ENCODE peak calls at places on chromosomes 13 and 19, in nine cellular contexts. Q is uterus, V is adrenal gland, G is HCT116, A is IMR-90, T is upper lobe of left lung, R is sigmoid colon, L is heart left ventricle, J is transverse colon. Z is an unnamed sample. For H3K27me3, the result is how much of the 10 kb centered on the place peaks cover.

GRCh38 chr19:46596008-46596407 is 5.1 kb upstream of the CALM3 start:
- DNase-seq in Q (no peak), V (no peak), G (no peak), A (no peak), T (no peak), R (no peak), L (no peak), J (no peak), Z (no peak)

GRCh38 chr13:72643339-72643989 is 84.0 kb downstream of the MZT1 start:
- DNase-seq in Q (no peak), V (peak), G (peak), A (peak), T (peak), R (no peak), L (no peak), J (peak), Z (no peak)

GRCh38 chr19:14150041-14150769 is 13.8 kb upstream of the ASF1B start:
- DNase-seq in Q (no peak), V (no peak), G (no peak), A (no peak), T (no peak), R (no peak), L (no peak), J (no peak), Z (no peak)

GRCh38 chr19:36340786-36341386 is 38.1 kb downstream of the ZFP14 start:
- DNase-seq in Q (no peak), V (no peak), G (no peak), A (no peak), T (no peak), R (no peak), L (no peak), J (no peak), Z (no peak)

GRCh38 chr19:31214086-31214485 is 135.2 kb downstream of the TSHZ3 start:
- DNase-seq in Q (peak), V (peak), G (no peak), A (peak), T (peak), R (peak), L (peak), J (peak), Z (peak)

GRCh38 chr19:29084266-29084665 is 128.7 kb downstream of the UQCRFS1 start:
- DNase-seq in Q (no peak), V (peak), G (no peak), A (no peak), T (no peak), R (no peak), L (no peak), J (no peak), Z (no peak)

GRCh38 chr19:35585844-35586243 is at the start of gene PMIS2:
- DNase-seq in Q (no peak), V (peak), G (no peak), A (no peak), T (no peak), R (no peak), L (no peak), J (no peak), Z (no peak)

GRCh38 chr19:18496167-18496979 is 25.5 kb downstream of the ELL start:
- DNase-seq in Q (no peak), V (no peak), G (no peak), A (peak), T (peak), R (no peak), L (no peak), J (peak), Z (peak)

GRCh38 chr19:54190942-54191670 is at the start of gene TSEN34:
- DNase-seq in Q (no peak), V (peak), G (peak), A (peak), T (peak), R (no peak), L (peak), J (peak), Z (peak)

GRCh38 chr19:21328402-21328801 is 808 bp downstream of the ZNF708 start:
- DNase-seq in Q (no peak), V (no peak), G (no peak), A (no peak), T (no peak), R (no peak), L (no peak), J (no peak), Z (no peak)

GRCh38 chr13:40261361-40261760 is 405.1 kb downstream of the FOXO1 start:
- DNase-seq in Q (no peak), V (no peak), G (no peak), A (no peak), T (no peak), R (no peak), L (no peak), J (no peak), Z (no peak)

GRCh38 chr19:50414850-50415660 is 3.7 kb upstream of the SPIB start:
- DNase-seq in Q (peak), V (peak), G (peak), A (peak), T (peak), R (peak), L (peak), J (peak), Z (peak)

GRCh38 chr19:38684078-38684861 is 36.8 kb downstream of the ACTN4 start:
- DNase-seq in Q (peak), V (peak), G (peak), A (peak), T (peak), R (peak), L (no peak), J (peak), Z (no peak)

GRCh38 chr13:39106216-39106995 is 68.2 kb downstream of the NHLRC3 start:
- DNase-seq in Q (no peak), V (no peak), G (no peak), A (no peak), T (no peak), R (no peak), L (no peak), J (peak), Z (no peak)

GRCh38 chr13:84439108-84439507 is 556.8 kb upstream of the SLITRK1 start:
- DNase-seq in Q (no peak), V (no peak), G (no peak), A (peak), T (no peak), R (no peak), L (no peak), J (no peak), Z (no peak)

GRCh38 chr13:27969073-27969865 is at the start of gene CDX2:
- DNase-seq in Q (no peak), V (no peak), G (peak), A (no peak), T (no peak), R (no peak), L (no peak), J (peak), Z (no peak)

GRCh38 chr13:109412232-109412935 is 374.0 kb downstream of the IRS2 start:
- DNase-seq in Q (peak), V (peak), G (peak), A (peak), T (no peak), R (no peak), L (peak), J (peak), Z (peak)
- H3K27ac ChIP-seq in Q (no peak), V (peak), G (no peak), A (no peak), T (no peak), R (no peak), L (no peak), J (no peak), Z (peak)

GRCh38 chr13:111093634-111094033 is 21.5 kb upstream of the ARHGEF7 start:
- DNase-seq in Q (no peak), V (no peak), G (no peak), A (no peak), T (no peak), R (peak), L (no peak), J (no peak), Z (no peak)

GRCh38 chr13:111090169-111090568 is 24.9 kb upstream of the ARHGEF7 start:
- DNase-seq in Q (no peak), V (no peak), G (no peak), A (no peak), T (no peak), R (no peak), L (no peak), J (no peak), Z (no peak)

GRCh38 chr13:111093136-111093535 is 22.0 kb upstream of the ARHGEF7 start:
- DNase-seq in Q (no peak), V (no peak), G (no peak), A (no peak), T (no peak), R (no peak), L (no peak), J (no peak), Z (no peak)

GRCh38 chr13:111095031-111095840 is 19.9 kb upstream of the ARHGEF7 start:
- DNase-seq in Q (no peak), V (no peak), G (no peak), A (no peak), T (no peak), R (no peak), L (peak), J (no peak), Z (no peak)

DNA sequence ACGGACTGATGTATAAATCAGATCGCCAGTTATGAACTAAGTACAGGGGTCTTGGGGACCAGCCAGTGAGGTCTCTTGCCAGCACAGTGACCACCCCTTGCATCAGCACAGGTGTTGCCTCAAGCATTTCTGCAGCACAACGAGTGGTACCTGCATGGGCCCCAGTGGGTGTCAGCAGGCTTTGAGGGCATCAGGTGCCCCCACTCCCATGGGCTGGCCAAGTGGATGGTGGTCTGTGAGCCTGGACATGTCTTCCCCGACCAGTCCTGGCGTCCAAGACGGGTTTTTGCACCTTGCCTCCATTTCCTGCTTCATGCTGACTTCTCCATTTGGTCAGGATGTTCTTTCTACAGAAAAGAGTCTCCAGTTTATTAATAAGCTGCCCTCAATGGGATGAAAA is 22.4 kb upstream of the ARHGEF7 start:
- DNase-seq in Q (no peak), V (no peak), G (no peak), A (no peak), T (no peak), R (no peak), L (no peak), J (no peak), Z (no peak)
- H3K27me3 ChIP-seq in Q (under half), V (under half), G (under half), A (half or more), T (under half), R (under half), L (under half), J (under half), Z (under half)

GRCh38 chr19:13116282-13117175 is at the start of gene TRMT1:
- DNase-seq in Q (peak), V (peak), G (peak), A (peak), T (peak), R (peak), L (peak), J (peak), Z (peak)

GRCh38 chr19:13110099-13110610 is 6.4 kb downstream of the TRMT1 start:
- DNase-seq in Q (no peak), V (no peak), G (no peak), A (no peak), T (no peak), R (no peak), L (no peak), J (no peak), Z (no peak)

GRCh38 chr19:13115936-13116281 is 631 bp downstream of the TRMT1 start:
- DNase-seq in Q (no peak), V (no peak), G (no peak), A (no peak), T (no peak), R (no peak), L (no peak), J (no peak), Z (no peak)

GRCh38 chr19:13109361-13110098 is 6.9 kb upstream of the LYL1 start:
- DNase-seq in Q (no peak), V (no peak), G (no peak), A (no peak), T (no peak), R (no peak), L (no peak), J (no peak), Z (no peak)

GRCh38 chr19:13112555-13112954 is 4.0 kb downstream of the TRMT1 start:
- DNase-seq in Q (no peak), V (no peak), G (no peak), A (no peak), T (no peak), R (no peak), L (no peak), J (no peak), Z (no peak)
- TF ChIP-seq POLR2A in Q (no peak), V (no peak), G (no peak), A (no peak), T (no peak), R (no peak), L (no peak), J (no peak), Z (no peak)

GRCh38 chr19:44990459-44990858 is 10.8 kb upstream of the RELB start:
- DNase-seq in Q (no peak), V (no peak), G (no peak), A (no peak), T (no peak), R (peak), L (no peak), J (no peak), Z (no peak)
- H3K27ac ChIP-seq in Q (no peak), V (no peak), G (no peak), A (no peak), T (no peak), R (no peak), L (no peak), J (no peak), Z (no peak)

GRCh38 chr19:51489113-51489512 is 10.8 kb downstream of the CEACAM18 start:
- DNase-seq in Q (no peak), V (no peak), G (no peak), A (no peak), T (no peak), R (no peak), L (no peak), J (no peak), Z (no peak)

GRCh38 chr19:51490676-51491075 is 10.9 kb downstream of the SIGLEC12 start:
- DNase-seq in Q (no peak), V (no peak), G (no peak), A (no peak), T (no peak), R (no peak), L (no peak), J (no peak), Z (no peak)

GRCh38 chr19:51488491-51488890 is 10.2 kb downstream of the CEACAM18 start:
- DNase-seq in Q (no peak), V (no peak), G (no peak), A (no peak), T (no peak), R (no peak), L (no peak), J (no peak), Z (no peak)

GRCh38 chr19:51480590-51480989 is 2.3 kb downstream of the CEACAM18 start:
- DNase-seq in Q (no peak), V (peak), G (no peak), A (no peak), T (no peak), R (peak), L (no peak), J (no peak), Z (no peak)

DNA sequence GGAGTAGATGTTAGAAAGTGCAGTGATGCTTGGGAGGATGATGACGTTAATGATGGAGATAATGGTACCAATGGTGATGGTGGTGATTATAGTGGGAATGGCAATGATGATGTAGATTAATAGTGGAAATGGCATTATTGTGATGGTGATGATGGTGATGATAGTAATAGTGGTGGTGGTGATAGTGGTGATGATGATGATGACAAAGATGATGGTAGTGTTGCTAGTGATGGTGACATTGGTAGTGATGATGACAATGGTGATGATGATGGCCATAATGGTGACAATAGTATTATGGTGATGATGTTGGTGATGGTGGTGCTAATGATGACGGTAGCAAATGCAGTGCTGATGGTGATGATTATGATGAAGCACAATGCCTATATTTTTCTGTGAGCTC is 7.6 kb downstream of the CEACAM18 start:
- DNase-seq in Q (no peak), V (no peak), G (no peak), A (no peak), T (no peak), R (no peak), L (no peak), J (no peak), Z (no peak)
- H3K27me3 ChIP-seq in Q (under half), V (under half), G (under half), A (under half), T (under half), R (under half), L (under half), J (under half), Z (under half)

GRCh38 chr13:63541336-63541735 is 2125.7 kb upstream of the PCDH20 start:
- DNase-seq in Q (no peak), V (no peak), G (no peak), A (no peak), T (no peak), R (no peak), L (no peak), J (no peak), Z (no peak)

GRCh38 chr13:63540042-63540441 is 2124.4 kb upstream of the PCDH20 start:
- DNase-seq in Q (no peak), V (no peak), G (no peak), A (no peak), T (no peak), R (no peak), L (no peak), J (no peak), Z (no peak)

DNA sequence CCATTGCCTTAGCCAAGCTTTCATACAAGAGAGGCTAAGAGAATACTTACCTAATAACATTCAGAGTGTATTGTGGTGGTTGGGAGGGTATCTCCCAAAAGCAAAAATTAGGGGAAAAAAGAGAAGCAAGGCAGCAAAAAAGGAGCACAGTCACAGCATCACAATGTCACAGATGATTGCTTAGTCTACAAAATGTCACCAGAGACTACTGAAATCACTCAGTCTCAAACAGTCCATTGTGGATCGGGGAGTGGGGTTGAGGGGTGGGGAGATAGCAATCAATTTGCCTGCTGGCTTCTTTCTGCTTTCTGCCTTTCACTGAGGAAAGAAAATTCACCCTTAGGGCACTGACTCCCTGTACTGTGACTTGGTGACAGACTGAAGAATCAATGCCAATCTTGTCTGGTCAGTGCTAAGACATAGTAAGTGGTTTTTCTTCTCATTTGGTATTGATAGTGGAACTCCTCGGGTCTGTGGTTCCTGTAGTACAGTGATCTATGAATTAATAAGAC is 2127.1 kb upstream of the PCDH20 start:
- DNase-seq in Q (no peak), V (no peak), G (no peak), A (no peak), T (no peak), R (no peak), L (no peak), J (no peak), Z (no peak)
- TF ChIP-seq POLR2A in Q (no peak), V (no peak), G (no peak), A (no peak), T (no peak), R (no peak), L (no peak), J (no peak), Z (no peak)

GRCh38 chr19:1131718-1132552 is 28.1 kb downstream of the GPX4 start:
- DNase-seq in Q (peak), V (peak), G (no peak), A (peak), T (peak), R (peak), L (peak), J (peak), Z (peak)

GRCh38 chr19:1134431-1134830 is 30.6 kb downstream of the GPX4 start:
- DNase-seq in Q (no peak), V (no peak), G (no peak), A (no peak), T (no peak), R (no peak), L (no peak), J (no peak), Z (no peak)

GRCh38 chr19:1132625-1133383 is 29.0 kb downstream of the GPX4 start:
- DNase-seq in Q (no peak), V (no peak), G (no peak), A (no peak), T (no peak), R (no peak), L (no peak), J (peak), Z (no peak)

GRCh38 chr19:1135454-1135853 is 31.7 kb downstream of the GPX4 start:
- DNase-seq in Q (no peak), V (no peak), G (no peak), A (no peak), T (no peak), R (no peak), L (no peak), J (no peak), Z (no peak)

DNA sequence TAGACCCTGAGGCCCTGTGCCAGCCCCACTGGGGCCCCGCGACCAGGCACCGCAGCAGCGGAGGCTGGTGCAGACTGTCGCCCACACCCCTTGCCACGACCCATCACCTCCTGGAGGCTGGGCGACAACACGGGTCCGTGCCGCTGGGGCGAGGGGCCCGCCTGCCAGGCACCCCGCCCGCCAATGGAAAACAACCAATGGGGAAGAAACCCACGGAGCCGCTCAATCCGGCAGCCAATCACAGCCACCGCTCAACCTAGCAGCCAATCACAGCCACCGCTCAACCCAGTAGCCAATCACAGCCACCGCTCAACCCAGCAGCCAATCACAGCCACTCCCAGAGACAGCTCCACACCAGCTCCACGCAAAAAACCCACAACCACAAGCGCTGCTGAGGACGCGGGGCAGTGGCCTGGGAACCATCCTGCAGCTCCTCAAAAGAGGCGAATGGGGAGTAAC is 29.7 kb downstream of the GPX4 start:
- DNase-seq in Q (no peak), V (no peak), G (peak), A (no peak), T (peak), R (no peak), L (no peak), J (peak), Z (no peak)
- H3K27ac ChIP-seq in Q (peak), V (peak), G (no peak), A (peak), T (peak), R (peak), L (no peak), J (peak), Z (peak)

DNA sequence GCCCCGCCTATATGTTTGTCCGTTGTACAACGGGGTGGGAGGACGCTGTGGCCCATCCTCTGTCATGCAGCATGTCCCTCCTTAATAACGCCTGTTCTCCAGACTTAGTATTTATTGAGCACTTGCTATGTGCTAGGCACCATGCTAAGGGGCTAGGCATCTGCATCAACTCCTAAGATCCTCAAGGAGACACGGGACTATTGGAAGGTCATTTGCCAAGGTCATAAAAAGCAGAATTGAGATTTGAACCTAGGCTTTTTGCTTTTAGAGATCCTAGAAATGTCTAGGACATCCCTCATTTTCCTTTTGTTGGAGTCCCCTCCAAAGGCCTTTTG is 1.8 kb upstream of the MAST1 start:
- DNase-seq in Q (no peak), V (no peak), G (no peak), A (no peak), T (no peak), R (no peak), L (no peak), J (no peak), Z (no peak)
- H3K27me3 ChIP-seq in Q (half or more), V (half or more), G (under half), A (half or more), T (half or more), R (half or more), L (half or more), J (half or more), Z (under half)

Z was measured in right lobe of liver.